ENCODE peak calls at places on chromosomes 5 and 9, in ten cellular contexts. C is suprapubic skin, D is transverse colon, I is H1, V is GM12878, M is SK-N-SH, Q is esophagus muscularis mucosa, F is sigmoid colon, R is K562, K is HepG2. W is an unnamed sample.

GRCh38 chr9:70479880-70480291 is 65.4 kb upstream of the KLF9 start:
- DNase-seq in C (no peak), D (peak), I (no peak), V (no peak), M (peak), Q (no peak), F (peak), R (no peak), K (no peak), W (peak)

GRCh38 chr5:67051164-67051563 is 145.4 kb downstream of the CD180 start:
- DNase-seq in C (no peak), D (peak), I (no peak), V (no peak), M (no peak), Q (no peak), F (no peak), R (no peak), K (no peak), W (no peak)

GRCh38 chr9:95722141-95722540 is 153.3 kb upstream of the ERCC6L2 start:
- DNase-seq in C (no peak), D (peak), I (no peak), V (no peak), M (no peak), Q (no peak), F (no peak), R (no peak), K (no peak), W (peak)

GRCh38 chr5:458547-459353 is 15.8 kb downstream of the EXOC3 start:
- DNase-seq in C (peak), D (peak), I (no peak), V (peak), M (no peak), Q (no peak), F (peak), R (no peak), K (no peak), W (no peak)

GRCh38 chr5:78508231-78508765 is 140.3 kb downstream of the LHFPL2 start:
- DNase-seq in C (no peak), D (no peak), I (no peak), V (no peak), M (no peak), Q (no peak), F (no peak), R (peak), K (peak), W (no peak)

GRCh38 chr5:137078171-137078665 is 420.9 kb downstream of the SPOCK1 start:
- DNase-seq in C (no peak), D (no peak), I (no peak), V (no peak), M (no peak), Q (no peak), F (no peak), R (no peak), K (no peak), W (no peak)

GRCh38 chr5:166062092-166062491 is 2229.4 kb upstream of the WWC1 start:
- DNase-seq in C (no peak), D (no peak), I (no peak), V (no peak), M (no peak), Q (no peak), F (no peak), R (no peak), K (no peak), W (no peak)

GRCh38 chr5:160036884-160037283 is 27.9 kb downstream of the TTC1 start:
- DNase-seq in C (no peak), D (no peak), I (no peak), V (no peak), M (no peak), Q (no peak), F (no peak), R (no peak), K (no peak), W (no peak)

GRCh38 chr5:157267766-157268480 is 2.0 kb downstream of the CYFIP2 start:
- DNase-seq in C (no peak), D (no peak), I (no peak), V (no peak), M (no peak), Q (no peak), F (no peak), R (no peak), K (no peak), W (no peak)
- TF ChIP-seq POLR2AphosphoS5 in C (no peak), D (no peak), I (no peak), V (no peak), M (no peak), Q (no peak), F (no peak), R (no peak), K (no peak), W (no peak)

GRCh38 chr5:17187401-17187800 is 30.0 kb upstream of the BASP1 start:
- DNase-seq in C (no peak), D (no peak), I (no peak), V (no peak), M (no peak), Q (no peak), F (no peak), R (no peak), K (no peak), W (no peak)
- TF ChIP-seq EP300 in C (no peak), D (no peak), I (no peak), V (no peak), M (no peak), Q (no peak), F (no peak), R (no peak), K (no peak), W (no peak)

GRCh38 chr9:124328285-124328684 is 70.5 kb downstream of the NEK6 start:
- DNase-seq in C (no peak), D (no peak), I (no peak), V (no peak), M (no peak), Q (no peak), F (no peak), R (no peak), K (no peak), W (no peak)

GRCh38 chr9:124329393-124329792 is 71.6 kb downstream of the NEK6 start:
- DNase-seq in C (no peak), D (no peak), I (no peak), V (no peak), M (no peak), Q (no peak), F (no peak), R (no peak), K (no peak), W (no peak)

GRCh38 chr9:124331580-124331979 is 73.8 kb downstream of the NEK6 start:
- DNase-seq in C (no peak), D (no peak), I (no peak), V (no peak), M (no peak), Q (no peak), F (no peak), R (no peak), K (no peak), W (no peak)

GRCh38 chr9:124332321-124332720 is 74.6 kb downstream of the NEK6 start:
- DNase-seq in C (no peak), D (no peak), I (no peak), V (no peak), M (no peak), Q (no peak), F (no peak), R (no peak), K (no peak), W (no peak)

DNA sequence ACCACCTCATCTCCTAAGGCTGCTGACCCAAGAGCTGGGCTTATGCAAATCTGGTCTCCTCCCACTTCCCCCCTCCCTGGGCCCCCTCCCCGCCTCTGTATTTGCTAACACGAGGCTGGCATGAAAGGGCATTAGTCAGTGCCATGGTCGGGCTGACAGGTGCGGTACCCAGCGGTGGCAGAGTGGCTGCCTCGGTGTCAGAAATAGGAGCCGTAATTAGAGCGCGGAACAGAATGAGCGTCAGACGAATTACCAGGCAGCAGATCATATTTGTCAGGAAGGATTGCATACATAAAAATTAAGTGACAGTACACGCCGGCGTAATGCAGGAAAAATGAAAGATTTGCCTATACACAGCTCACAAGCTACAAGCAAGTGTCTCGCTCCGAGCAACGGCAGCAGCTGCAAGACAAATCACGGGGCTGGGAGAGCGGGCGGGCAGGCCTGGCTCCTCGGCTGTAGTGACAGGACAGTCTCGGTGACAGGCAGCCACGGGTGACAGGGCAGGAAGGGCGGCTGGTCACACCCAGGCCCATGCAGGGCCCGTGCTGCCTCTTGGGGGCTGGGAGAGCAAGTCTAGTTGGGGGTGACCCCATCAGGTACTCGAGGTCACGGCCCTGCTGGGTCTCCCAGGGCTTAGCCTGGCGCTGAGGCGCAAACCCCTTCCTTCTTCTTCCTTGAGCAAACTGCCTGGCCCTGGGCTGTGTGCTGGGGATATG is 72.4 kb downstream of the NEK6 start:
- DNase-seq in C (no peak), D (no peak), I (no peak), V (no peak), M (no peak), Q (no peak), F (no peak), R (no peak), K (no peak), W (no peak)
- TF ChIP-seq POLR2AphosphoS5 in C (no peak), D (no peak), I (no peak), V (no peak), M (no peak), Q (no peak), F (no peak), R (no peak), K (no peak), W (no peak)

DNA sequence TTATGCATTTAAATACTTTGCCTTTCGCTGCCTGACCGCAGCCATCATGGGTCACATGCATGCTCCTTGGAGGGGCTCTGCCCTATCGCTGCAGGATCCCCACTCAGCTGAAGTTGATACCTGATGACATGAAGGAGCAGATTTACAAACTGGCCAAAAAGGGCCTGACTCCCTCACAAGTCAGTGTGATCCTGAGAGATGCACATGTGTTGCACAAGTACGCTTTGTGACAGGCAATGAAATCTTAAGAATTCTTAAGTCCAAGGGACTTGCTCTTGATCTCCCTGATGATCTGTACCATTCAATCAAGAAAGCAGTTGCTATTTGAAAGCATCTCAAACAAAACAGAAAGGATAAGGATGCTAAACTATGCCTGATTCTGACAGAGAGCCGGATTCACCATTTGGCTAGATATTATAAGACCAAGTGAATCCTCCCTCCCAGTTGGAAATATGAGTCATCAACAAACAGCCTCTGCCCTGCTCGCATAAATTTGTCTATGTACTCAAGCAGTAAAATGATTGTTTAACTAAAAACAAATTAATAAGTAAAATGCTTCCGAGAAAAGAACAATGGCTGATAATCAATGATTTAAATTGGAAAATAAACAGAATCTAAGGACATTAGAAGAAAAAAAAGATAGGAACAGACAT is 41.6 kb upstream of the PPP2CA start:
- DNase-seq in C (no peak), D (no peak), I (no peak), V (no peak), M (no peak), Q (no peak), F (no peak), R (no peak), K (no peak), W (no peak)
- TF ChIP-seq EP300 in C (no peak), D (no peak), I (no peak), V (no peak), M (no peak), Q (no peak), F (no peak), R (no peak), K (no peak), W (no peak)

GRCh38 chr9:90965141-90965910 is 163.7 kb downstream of the SYK start:
- DNase-seq in C (no peak), D (no peak), I (no peak), V (no peak), M (no peak), Q (no peak), F (no peak), R (no peak), K (no peak), W (no peak)
- TF ChIP-seq POLR2AphosphoS5 in C (no peak), D (no peak), I (no peak), V (no peak), M (no peak), Q (no peak), F (peak), R (no peak), K (no peak), W (no peak)

GRCh38 chr5:62284946-62285891 is 20.8 kb upstream of the KIF2A start:
- DNase-seq in C (no peak), D (no peak), I (no peak), V (peak), M (no peak), Q (no peak), F (no peak), R (peak), K (no peak), W (no peak)
- TF ChIP-seq EP300 in C (no peak), D (no peak), I (no peak), V (no peak), M (no peak), Q (no peak), F (no peak), R (peak), K (no peak), W (no peak)

DNA sequence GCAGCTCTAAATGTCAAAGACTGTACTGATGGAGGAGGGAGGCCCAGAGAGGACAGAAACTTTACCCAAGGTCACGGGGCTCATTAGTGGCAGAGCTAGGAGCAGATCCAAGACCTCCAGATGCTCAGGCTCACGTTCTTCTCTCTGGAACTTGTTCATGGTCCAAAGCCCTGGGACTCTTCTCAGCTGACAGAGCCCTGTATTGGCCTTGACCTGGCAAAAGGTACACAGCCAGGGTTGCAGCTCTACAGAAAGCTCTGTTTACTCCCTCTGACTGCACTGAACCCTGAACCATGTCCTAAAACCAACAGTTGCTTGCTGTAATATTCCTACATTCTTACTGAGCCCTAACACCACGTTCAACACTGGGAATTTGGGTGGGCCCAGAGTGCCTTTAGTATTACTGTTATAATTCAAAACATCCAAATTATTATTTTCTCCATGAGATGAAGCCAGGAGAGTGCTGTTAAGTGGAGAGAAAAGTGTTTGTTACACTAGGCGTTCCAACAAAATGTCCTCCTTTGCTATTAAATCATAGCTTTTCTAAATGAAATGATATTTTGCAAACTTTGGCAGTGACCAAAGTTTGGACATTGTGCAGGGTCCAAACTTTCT is 602.4 kb upstream of the CLINT1 start:
- DNase-seq in C (peak), D (no peak), I (no peak), V (no peak), M (no peak), Q (no peak), F (peak), R (no peak), K (peak), W (no peak)
- TF ChIP-seq POLR2AphosphoS5 in C (no peak), D (no peak), I (no peak), V (no peak), M (no peak), Q (peak), F (peak), R (no peak), K (no peak), W (no peak)

DNA sequence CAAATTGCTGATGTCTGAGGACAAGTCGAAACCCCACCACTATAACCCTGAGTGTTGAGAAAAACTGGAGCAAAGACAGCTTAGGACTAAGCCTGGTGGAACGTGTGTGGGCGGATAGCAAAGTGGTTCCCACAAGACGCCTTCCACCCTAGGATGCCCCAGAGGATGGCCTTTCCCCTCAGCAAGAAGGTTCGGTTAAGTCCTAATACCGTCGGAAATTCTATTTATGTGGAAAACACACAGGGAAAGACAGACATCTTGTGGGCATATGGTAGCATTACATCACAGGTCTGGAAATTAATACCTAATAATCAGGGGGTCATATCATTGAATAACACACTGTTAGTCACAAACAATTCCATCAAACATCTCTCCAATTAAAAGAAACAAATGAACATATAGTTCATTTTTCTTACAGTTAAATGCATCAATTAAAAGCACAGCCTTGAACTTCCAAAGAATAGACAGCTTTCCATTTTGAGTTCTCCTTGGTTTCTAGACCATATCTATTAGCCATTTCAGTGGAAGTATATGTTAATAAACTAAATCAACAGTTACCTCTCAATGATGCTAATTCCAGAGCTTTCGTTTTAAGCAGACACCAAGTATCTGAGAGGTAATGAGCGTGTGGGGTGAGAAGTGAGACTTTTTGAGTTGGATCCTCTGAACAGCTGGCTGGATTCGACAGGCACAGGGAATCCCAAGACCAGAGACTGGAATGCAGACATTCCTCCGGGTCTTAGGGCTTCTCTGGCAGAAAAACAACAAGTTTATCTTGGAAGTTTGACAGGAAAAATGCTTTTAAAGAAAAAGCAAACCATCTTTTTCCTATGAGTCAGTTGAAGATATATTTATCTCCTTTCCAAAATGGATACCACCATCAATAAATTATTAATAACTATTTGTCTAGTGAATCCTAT is 2.9 kb upstream of the ICE1 start:
- DNase-seq in C (no peak), D (no peak), I (no peak), V (no peak), M (peak), Q (peak), F (no peak), R (peak), K (peak), W (no peak)
- TF ChIP-seq EP300 in C (no peak), D (no peak), I (no peak), V (no peak), M (no peak), Q (no peak), F (no peak), R (no peak), K (no peak), W (no peak)

DNA sequence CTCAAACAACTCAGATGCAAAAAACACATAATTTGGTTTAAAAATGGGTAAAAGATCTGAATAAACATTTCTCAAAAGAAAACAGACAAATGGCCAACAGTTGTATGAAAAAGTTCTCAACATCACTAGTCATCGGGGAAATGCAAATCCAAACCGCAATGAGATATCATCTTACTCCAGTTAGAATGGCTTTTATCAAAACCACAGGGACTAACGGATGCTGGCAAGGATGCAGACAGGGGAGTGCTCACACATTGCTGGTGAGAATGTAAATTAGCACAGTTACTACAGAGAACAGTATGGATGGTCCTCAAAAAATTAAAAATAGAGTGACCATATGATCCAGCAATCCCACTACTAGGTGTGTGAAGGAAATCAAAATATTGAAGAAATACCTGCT is 589.1 kb upstream of the ADAMTS16 start:
- DNase-seq in C (no peak), D (no peak), I (no peak), V (no peak), M (no peak), Q (no peak), F (no peak), R (no peak), K (no peak), W (no peak)
- TF ChIP-seq POLR2AphosphoS5 in C (no peak), D (no peak), I (no peak), V (no peak), M (no peak), Q (no peak), F (no peak), R (no peak), K (no peak), W (no peak)

GRCh38 chr9:105151686-105151995 is 92.8 kb upstream of the SLC44A1 start:
- DNase-seq in C (no peak), D (no peak), I (no peak), V (no peak), M (no peak), Q (no peak), F (no peak), R (no peak), K (no peak), W (no peak)

GRCh38 chr9:105158020-105158419 is 86.4 kb upstream of the SLC44A1 start:
- DNase-seq in C (no peak), D (no peak), I (no peak), V (no peak), M (no peak), Q (no peak), F (no peak), R (no peak), K (no peak), W (no peak)

GRCh38 chr9:105154723-105155191 is 89.7 kb upstream of the SLC44A1 start:
- DNase-seq in C (no peak), D (no peak), I (no peak), V (no peak), M (no peak), Q (no peak), F (no peak), R (no peak), K (no peak), W (no peak)

GRCh38 chr9:105158898-105159297 is 85.6 kb upstream of the SLC44A1 start:
- DNase-seq in C (no peak), D (no peak), I (no peak), V (no peak), M (no peak), Q (no peak), F (no peak), R (no peak), K (no peak), W (no peak)

DNA sequence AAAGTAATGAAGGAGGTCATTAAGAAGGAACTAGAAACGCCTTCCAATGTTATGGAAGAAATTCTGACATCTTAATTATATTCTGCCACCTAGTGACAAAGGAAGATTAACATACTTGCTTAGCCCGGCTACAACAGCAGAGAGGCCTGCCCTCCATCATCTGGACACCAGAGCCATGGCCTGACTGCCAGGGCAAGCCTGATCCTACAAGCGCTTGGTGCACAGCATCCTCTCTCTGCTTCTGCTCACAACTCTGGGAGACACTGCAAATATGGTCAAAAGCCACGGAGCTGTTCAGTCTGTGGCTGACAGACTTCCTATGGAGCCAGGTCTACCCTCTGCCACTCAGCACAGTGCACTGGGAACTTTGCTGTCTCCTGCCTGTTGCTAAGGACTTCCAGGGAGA is 87.3 kb upstream of the SLC44A1 start:
- DNase-seq in C (peak), D (peak), I (no peak), V (no peak), M (peak), Q (no peak), F (peak), R (peak), K (peak), W (peak)
- TF ChIP-seq EP300 in C (no peak), D (peak), I (no peak), V (no peak), M (no peak), Q (no peak), F (peak), R (no peak), K (no peak), W (no peak)